ENCODE peak calls at places on chromosomes 13 and 19, in five cellular contexts. P is IMR-90, R is neuronal stem cell, U is H1, D is mesenchymal stem cell. F is an unnamed sample.

GRCh38 chr19:47305309-47305751 is 4.3 kb upstream of the C5AR1 start:
- DNase-seq in D (peak; percentile 88), R (peak; percentile 59), P (peak; percentile 90), U (peak; percentile 51), F (peak; percentile 99)

GRCh38 chr19:10321417-10321797 is 5.6 kb upstream of the FDX2 start:
- DNase-seq in P (no peak), D (no peak), R (no peak), U (no peak), F (no peak)

GRCh38 chr13:20997301-20998061 is 63.9 kb downstream of the LATS2 start:
- DNase-seq in D (peak; percentile 91), P (peak; percentile 98), R (no peak), U (peak; percentile 19), F (peak; percentile 89)

GRCh38 chr19:33280351-33280921 is 21.9 kb downstream of the CEBPA start:
- DNase-seq in P (no peak), R (no peak), D (no peak), U (no peak), F (no peak)

GRCh38 chr13:94280357-94280756 is 199.1 kb downstream of the DCT start:
- DNase-seq in P (peak; percentile 36), R (no peak), U (no peak), D (peak; percentile 8), F (no peak)

GRCh38 chr19:871446-872265 is 12.2 kb downstream of the CFD start:
- DNase-seq in D (peak; percentile 37), R (no peak), U (no peak), P (peak; percentile 31), F (no peak)

GRCh38 chr13:90427322-90428272 is 919.9 kb upstream of the MIR17HG start:
- DNase-seq in P (no peak), U (no peak), D (no peak), R (no peak), F (no peak)

GRCh38 chr19:57708641-57709354 is at the start of gene ZNF154:
- DNase-seq in D (peak; percentile 86), R (peak; percentile 77), P (peak; percentile 67), U (peak; percentile 65), F (peak; percentile 18)

GRCh38 chr19:42563352-42564210 is 31.1 kb downstream of the CEACAM8 start:
- DNase-seq in U (no peak), R (peak; percentile 20), D (peak; percentile 32), P (peak; percentile 39), F (no peak)

GRCh38 chr19:28556371-28556770 is 656.6 kb downstream of the UQCRFS1 start:
- DNase-seq in R (no peak), D (no peak), U (no peak), P (no peak), F (no peak)

GRCh38 chr13:47019977-47020376 is 123.1 kb upstream of the HTR2A start:
- DNase-seq in U (no peak), R (no peak), P (no peak), D (no peak), F (no peak)

GRCh38 chr13:20492641-20493040 is 33.0 kb downstream of the CRYL1 start:
- DNase-seq in R (no peak), P (peak; percentile 65), D (peak; percentile 26), U (no peak), F (peak; percentile 22)

GRCh38 chr19:16649734-16650133 is 10.2 kb downstream of the SMIM7 start:
- DNase-seq in D (no peak), U (no peak), R (no peak), P (no peak), F (no peak)

GRCh38 chr19:37583340-37583739 is 11.3 kb downstream of the ZNF571 start:
- DNase-seq in D (no peak), P (no peak), U (no peak), R (no peak), F (no peak)

GRCh38 chr13:64480206-64480605 is 2749.9 kb downstream of the PCDH9 start:
- DNase-seq in P (no peak), U (no peak), R (no peak), D (no peak), F (no peak)

GRCh38 chr19:33376423-33376822 is 2.9 kb downstream of the CEBPG start:
- DNase-seq in R (no peak), P (peak; percentile 87), U (no peak), D (peak; percentile 79), F (peak; percentile 78)

GRCh38 chr19:14459703-14460102 is 15.5 kb downstream of the PTGER1 start:
- DNase-seq in R (no peak), U (no peak), P (no peak), D (no peak), F (no peak)

GRCh38 chr19:55545443-55545842 is at the start of gene SBK3:
- DNase-seq in D (no peak), R (no peak), P (no peak), U (no peak), F (no peak)

GRCh38 chr19:10913716-10914340 is 14.6 kb downstream of the YIPF2 start:
- DNase-seq in D (no peak), R (no peak), P (no peak), U (no peak), F (peak; percentile 54)

GRCh38 chr13:107867701-107868661 is 347.4 kb downstream of the LIG4 start:
- DNase-seq in U (no peak), D (peak; percentile 76), P (peak; percentile 57), R (peak; percentile 66), F (no peak)

GRCh38 chr19:42281175-42282035 is 12.4 kb downstream of the CIC start:
- DNase-seq in D (peak; percentile 52), R (peak; percentile 39), P (peak; percentile 41), U (no peak), F (no peak)

GRCh38 chr19:21022996-21023395 is 2.5 kb downstream of the ZNF430 start:
- DNase-seq in P (peak; percentile 66), D (peak; percentile 48), U (no peak), R (no peak), F (no peak)

GRCh38 chr13:64688893-64689677 is 2541.1 kb downstream of the PCDH9 start:
- DNase-seq in R (no peak), P (peak; percentile 81), U (no peak), D (peak; percentile 13), F (no peak)

GRCh38 chr13:70795484-70795883 is 687.2 kb upstream of the KLHL1 start:
- DNase-seq in P (no peak), R (no peak), D (no peak), U (no peak), F (no peak)

GRCh38 chr13:41995946-41996345 is 35.0 kb upstream of the VWA8 start:
- DNase-seq in U (no peak), R (no peak), P (peak; percentile 75), D (peak; percentile 27), F (no peak)

GRCh38 chr13:29849071-29849541 is 1.3 kb downstream of the UBL3 start:
- DNase-seq in R (no peak), D (peak; percentile 62), P (peak; percentile 22), U (no peak), F (peak; percentile 55)

GRCh38 chr19:54208784-54209057 is 8.1 kb downstream of the RPS9 start:
- DNase-seq in P (no peak), D (peak; percentile 26), U (no peak), R (no peak), F (no peak)

GRCh38 chr13:66225071-66225470 is 1005.1 kb downstream of the PCDH9 start:
- DNase-seq in U (no peak), D (no peak), P (no peak), R (no peak), F (no peak)

GRCh38 chr19:3360494-3361383 is 5.6 kb upstream of the NFIC start:
- DNase-seq in P (no peak), D (peak; percentile 72), U (no peak), R (no peak), F (peak; percentile 64)

GRCh38 chr13:24272452-24273161 is 36.8 kb upstream of the C1QTNF9 start:
- DNase-seq in P (no peak), U (no peak), D (no peak), R (no peak), F (no peak)
- H3K4me3 ChIP-seq in P (no peak overlapping the region), U (no peak overlapping the region), D (no peak overlapping the region), R (no peak overlapping the region), F (no peak overlapping the region)

DNA sequence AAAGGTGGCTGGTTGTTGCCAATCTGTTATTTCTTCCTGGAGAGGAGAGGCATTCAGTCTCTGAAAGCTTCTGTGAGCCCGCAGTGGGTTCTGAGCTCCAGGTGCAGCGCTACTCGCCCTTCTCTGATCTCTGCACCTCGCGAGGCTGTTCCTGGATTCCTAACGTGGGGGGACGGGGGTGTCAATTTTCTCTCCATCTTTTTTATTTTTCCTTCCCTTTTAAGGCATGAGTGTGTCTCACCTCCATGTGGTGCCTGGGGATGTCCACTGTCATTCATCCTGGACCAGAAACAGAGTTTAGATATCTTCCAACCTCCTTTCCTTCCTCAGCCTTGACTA is 626 bp downstream of the ZNF233 start:
- DNase-seq in R (no peak), U (no peak), D (no peak), P (no peak), F (no peak)
- H3K14ac ChIP-seq in R (no peak overlapping the region), U (no peak overlapping the region), D (no peak overlapping the region), P (no peak overlapping the region), F (no peak overlapping the region)

DNA sequence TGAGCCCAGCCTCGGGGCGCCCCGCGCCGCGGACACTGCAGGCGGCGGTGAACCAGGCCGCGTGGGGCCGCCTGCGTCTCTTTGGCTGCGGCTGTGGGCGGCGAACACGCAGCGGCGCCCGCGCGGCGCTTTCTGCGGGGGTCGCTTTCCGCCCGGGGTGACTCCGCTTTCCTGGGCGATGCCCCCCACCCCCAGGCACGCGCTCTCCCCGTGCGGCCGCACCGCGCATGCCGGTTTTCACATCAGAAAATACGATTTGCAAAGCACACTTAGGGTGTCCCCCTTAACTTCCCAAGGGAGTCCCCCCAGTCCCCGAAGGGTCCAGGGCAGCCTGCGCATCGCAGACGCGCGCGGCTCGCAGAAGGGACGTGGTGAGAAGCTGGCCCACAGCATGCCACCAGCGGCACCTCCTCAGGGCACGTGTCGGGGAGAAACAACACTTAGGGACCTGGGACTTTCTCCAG is 5.3 kb downstream of the F7 start:
- DNase-seq in U (no peak), D (no peak), R (no peak), P (no peak), F (no peak)
- H3K4me3 ChIP-seq in U (peak overlapping the region; percentile 64), D (no peak overlapping the region), R (peak overlapping the region; percentile 76), P (peak overlapping the region; percentile 42), F (no peak overlapping the region)

DNA sequence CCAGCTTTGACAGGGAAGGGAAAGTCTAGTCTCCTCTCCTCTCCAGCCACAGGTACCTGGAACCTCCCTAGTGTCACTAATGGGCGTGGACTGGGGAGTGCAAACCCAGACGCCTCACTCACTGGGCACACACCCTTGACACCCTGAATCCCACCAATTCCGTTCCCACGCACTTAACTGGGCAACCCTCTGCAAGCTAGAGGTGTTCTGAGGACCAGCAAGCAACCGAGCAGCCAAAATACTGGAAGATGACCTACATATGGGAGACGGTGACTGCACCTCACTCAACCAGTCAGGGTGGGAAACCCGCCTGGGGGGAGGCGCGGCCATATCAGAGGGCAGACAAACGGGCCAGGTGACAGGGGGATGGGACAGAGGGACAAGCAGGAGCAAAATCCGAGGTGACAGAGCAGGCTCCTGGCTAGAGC is 991 bp downstream of the ABHD17A start:
- DNase-seq in R (no peak), P (no peak), U (no peak), D (no peak), F (no peak)
- H3K14ac ChIP-seq in R (peak overlapping the region; percentile 57), P (peak overlapping the region; percentile 63), U (no peak overlapping the region), D (no peak overlapping the region), F (peak overlapping the region; percentile 60)

DNA sequence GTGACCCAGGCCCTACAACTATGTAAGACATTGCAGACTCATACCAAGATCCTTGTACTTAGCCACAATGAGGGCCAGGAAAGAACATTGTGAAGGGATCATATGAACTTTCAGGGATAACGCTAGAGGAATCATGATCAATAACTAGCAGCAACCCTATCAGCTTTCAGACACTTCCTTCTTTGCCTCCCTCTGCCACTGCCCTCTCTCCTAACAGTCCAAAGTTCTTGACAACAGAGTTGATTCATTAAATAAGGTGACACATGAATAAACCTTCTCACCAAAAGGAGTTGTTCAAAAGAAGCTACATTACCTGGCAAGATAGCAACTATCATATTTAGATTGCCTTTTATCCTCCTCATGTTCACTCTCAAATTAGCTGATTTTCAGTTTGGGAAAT is 272.2 kb upstream of the DACH1 start:
- DNase-seq in R (no peak), P (no peak), D (no peak), U (no peak), F (no peak)
- H3K4me3 ChIP-seq in R (no peak overlapping the region), P (no peak overlapping the region), D (no peak overlapping the region), U (no peak overlapping the region), F (no peak overlapping the region)